ENCODE peak calls at places on chromosomes 3 and 15, in six cellular contexts. H is adrenal gland, U is HCT116, G is foreskin fibroblast, N is astrocyte of the spinal cord, P is psoas muscle. E is an unnamed sample.

GRCh38 chr3:156298938-156299337 is 178.6 kb downstream of the KCNAB1 start:
- DNase-seq in H (peak; percentile 39), U (no peak), G (no peak), N (no peak), P (peak; percentile 61), E (no peak)

GRCh38 chr3:124157000-124157712 is 165.2 kb upstream of the ROPN1 start:
- DNase-seq in H (no peak), U (no peak), G (no peak), N (no peak), P (no peak), E (no peak)

GRCh38 chr15:27449940-27450339 is 479.0 kb downstream of the GABRG3 start:
- DNase-seq in H (no peak), U (no peak), G (no peak), N (no peak), P (no peak), E (no peak)

GRCh38 chr3:60755094-60755493 is 496.2 kb downstream of the FHIT start:
- DNase-seq in H (no peak), U (no peak), G (no peak), N (no peak), P (no peak), E (no peak)

GRCh38 chr3:101744811-101745210 is 20.4 kb downstream of the CEP97 start:
- DNase-seq in H (no peak), U (no peak), G (no peak), N (no peak), P (no peak), E (no peak)

GRCh38 chr15:98753726-98754125 is 105.4 kb downstream of the IGF1R start:
- DNase-seq in H (no peak), U (no peak), G (no peak), N (peak; percentile 24), P (no peak), E (no peak)

GRCh38 chr15:47517737-47518136 is 199.6 kb upstream of the SEMA6D start:
- DNase-seq in H (no peak), U (no peak), G (peak; percentile 49), N (peak; percentile 58), P (no peak), E (no peak)

GRCh38 chr3:129618901-129619671 is 12.6 kb upstream of the PLXND1 start:
- DNase-seq in H (peak; percentile 22), U (no peak), G (no peak), N (no peak), P (peak; percentile 48), E (no peak)

GRCh38 chr3:174957581-174958001 is 98.5 kb downstream of the NAALADL2 start:
- DNase-seq in H (no peak), U (no peak), G (peak; percentile 17), N (no peak), P (no peak), E (no peak)

GRCh38 chr3:128573707-128574162 is 76.9 kb downstream of the RPN1 start:
- DNase-seq in H (no peak), U (no peak), G (no peak), N (no peak), P (peak; percentile 59), E (no peak)

GRCh38 chr3:175914785-175915184 is 1055.7 kb downstream of the NAALADL2 start:
- DNase-seq in H (no peak), U (no peak), G (peak; percentile 4), N (no peak), P (no peak), E (no peak)

GRCh38 chr15:25797511-25798206 is 65.5 kb downstream of the ATP10A start:
- DNase-seq in H (no peak), U (no peak), G (peak; percentile 60), N (no peak), P (no peak), E (no peak)

GRCh38 chr3:39263576-39263975 is 16.3 kb downstream of the CX3CR1 start:
- DNase-seq in H (no peak), U (no peak), G (no peak), N (no peak), P (no peak), E (no peak)

GRCh38 chr15:87743557-87743956 is 513.0 kb downstream of the NTRK3 start:
- DNase-seq in H (no peak), U (no peak), G (peak; percentile 40), N (no peak), P (no peak), E (no peak)

GRCh38 chr3:168284728-168285127 is 189.0 kb upstream of the GOLIM4 start:
- DNase-seq in H (no peak), U (no peak), G (no peak), N (no peak), P (no peak), E (no peak)

GRCh38 chr15:98003528-98003927 is 43.0 kb downstream of the ARRDC4 start:
- DNase-seq in H (no peak), U (no peak), G (no peak), N (no peak), P (no peak), E (no peak)

GRCh38 chr3:125271127-125271526 is 58.6 kb upstream of the SLC12A8 start:
- DNase-seq in H (no peak), U (no peak), G (no peak), N (no peak), P (no peak), E (no peak)

GRCh38 chr3:151439652-151440125 is 21.2 kb downstream of the IGSF10 start:
- DNase-seq in H (peak; percentile 43), U (peak; percentile 53), G (peak; percentile 86), N (peak; percentile 82), P (no peak), E (no peak)

GRCh38 chr15:20295238-20295811 is 246.3 kb downstream of the GOLGA6L6 start:
- DNase-seq in H (no peak), U (no peak), G (no peak), N (no peak), P (no peak), E (no peak)

GRCh38 chr3:11764931-11765363 is 81.7 kb downstream of the TAMM41 start:
- DNase-seq in H (no peak), U (peak; percentile 64), G (peak; percentile 67), N (peak; percentile 91), P (no peak), E (no peak)

GRCh38 chr15:73081321-73081958 is 29.2 kb downstream of the NEO1 start:
- DNase-seq in H (peak; percentile 30), U (peak; percentile 54), G (peak; percentile 73), N (peak; percentile 61), P (no peak), E (no peak)

GRCh38 chr15:51936119-51936478 is 35.5 kb downstream of the LEO1 start:
- DNase-seq in H (no peak), U (no peak), G (no peak), N (no peak), P (no peak), E (no peak)

GRCh38 chr3:122094693-122095092 is 39.5 kb downstream of the CD86 start:
- DNase-seq in H (no peak), U (no peak), G (no peak), N (no peak), P (no peak), E (no peak)

GRCh38 chr3:78163379-78163778 is 1123.5 kb downstream of the ROBO2 start:
- DNase-seq in H (no peak), U (no peak), G (no peak), N (peak; percentile 23), P (no peak), E (no peak)

GRCh38 chr3:177813322-177813721 is 616.0 kb upstream of the TBL1XR1 start:
- DNase-seq in H (peak; percentile 51), U (no peak), G (no peak), N (peak; percentile 73), P (peak; percentile 71), E (no peak)

GRCh38 chr15:73336756-73337155 is 32.0 kb downstream of the HCN4 start:
- DNase-seq in H (no peak), U (no peak), G (no peak), N (no peak), P (peak; percentile 9), E (no peak)

GRCh38 chr3:137852511-137852910 is 88.4 kb downstream of the SOX14 start:
- DNase-seq in H (no peak), U (no peak), G (no peak), N (no peak), P (no peak), E (no peak)

GRCh38 chr3:52527039-52527731 is 6.5 kb downstream of the NT5DC2 start:
- DNase-seq in H (no peak), U (no peak), G (peak; percentile 72), N (no peak), P (peak; percentile 46), E (peak; percentile 8)

DNA sequence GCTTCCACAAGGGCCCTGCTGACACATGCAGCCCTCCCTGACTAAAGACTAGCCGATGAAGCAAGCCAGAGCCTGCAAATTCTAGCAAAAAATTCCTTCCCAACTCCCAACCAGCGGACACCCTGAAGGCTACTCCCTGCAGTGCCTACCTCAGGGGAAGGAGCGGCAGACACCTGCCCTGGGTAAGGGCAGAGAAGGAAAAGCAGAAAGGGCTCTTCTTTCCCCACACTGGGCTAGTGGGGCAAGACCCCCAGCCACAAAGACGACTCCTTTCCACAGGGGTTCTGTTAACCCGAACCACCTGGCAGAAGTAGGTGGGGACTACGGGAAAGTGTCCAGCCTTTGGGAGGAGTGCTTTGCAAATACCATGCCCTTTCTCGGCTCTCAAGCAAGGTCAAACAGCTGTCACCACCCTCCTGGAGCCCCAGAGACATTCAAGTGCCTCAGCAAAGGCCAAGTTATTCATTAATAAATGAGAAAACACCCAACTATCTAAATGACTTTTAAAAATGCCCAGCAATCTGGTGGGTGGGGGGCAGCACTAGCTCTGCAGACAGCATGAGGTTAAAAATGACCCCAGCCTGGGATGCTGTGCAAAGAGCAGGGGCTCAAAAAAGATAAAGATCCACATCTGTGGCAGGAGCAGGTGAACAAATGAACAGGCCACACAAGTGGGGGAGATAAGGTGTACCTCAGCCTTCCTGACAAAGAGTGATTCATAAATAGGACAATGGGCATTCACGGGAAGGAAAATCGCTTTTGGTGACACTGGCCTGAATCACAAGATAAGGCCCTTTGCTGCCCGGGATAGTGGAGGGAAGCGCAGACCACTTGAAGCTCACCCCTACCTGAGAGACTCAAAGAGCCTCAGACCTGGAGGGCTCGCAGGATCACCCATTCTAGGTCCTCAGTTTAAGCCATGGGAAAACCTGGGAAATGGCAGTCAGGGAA is 33.0 kb downstream of the CCDC12 start:
- DNase-seq in H (no peak), U (peak; percentile 68), G (no peak), N (no peak), P (no peak), E (no peak)
- H3K4me3 ChIP-seq in H (no peak overlapping the region), U (no peak overlapping the region), G (no peak overlapping the region), N (no peak overlapping the region), P (peak overlapping the region; percentile 7), E (no peak overlapping the region)

GRCh38 chr3:187295635-187296034 is 4.1 kb upstream of the MASP1 start:
- DNase-seq in H (no peak), U (no peak), G (no peak), N (no peak), P (no peak), E (no peak)
- TF ChIP-seq CTCF in H (no peak), U (peak; percentile 52), G (no peak), N (peak; percentile 17), P (no peak), E (peak; percentile 29)

GRCh38 chr3:71451812-71452211 is 131.7 kb downstream of the FOXP1 start:
- DNase-seq in H (no peak), U (no peak), G (no peak), N (no peak), P (no peak), E (no peak)
- H3K4me3 ChIP-seq in H (no peak overlapping the region), U (no peak overlapping the region), G (no peak overlapping the region), N (no peak overlapping the region), P (no peak overlapping the region), E (no peak overlapping the region)

DNA sequence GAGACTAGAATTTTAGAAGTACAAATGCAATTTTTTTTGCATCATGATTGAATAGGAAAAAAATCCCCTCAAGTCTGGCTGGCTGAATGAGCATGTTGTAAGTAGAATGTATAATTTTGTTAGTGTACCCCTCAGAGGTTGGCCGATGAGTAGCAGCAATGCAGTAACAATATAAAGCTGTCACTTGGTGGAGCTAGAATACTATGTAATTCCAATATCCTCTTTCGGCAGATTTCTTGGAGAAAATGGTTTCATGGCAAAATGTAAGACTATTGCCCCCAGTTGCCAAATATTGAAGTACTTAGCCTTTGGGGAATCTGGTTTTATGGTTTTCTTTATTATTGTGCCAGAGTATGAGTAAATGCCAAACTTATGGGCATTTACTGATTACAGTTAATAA is 39.8 kb upstream of the SGO1 start:
- DNase-seq in H (no peak), U (peak; percentile 40), G (peak; percentile 53), N (peak; percentile 59), P (no peak), E (no peak)
- TF ChIP-seq CTCF in H (no peak), U (peak; percentile 56), G (peak; percentile 7), N (peak; percentile 40), P (peak; percentile 33), E (peak; percentile 21)

E was measured in GM06990.